ENCODE peak calls at places on chromosomes 13 and 19, in nine cellular contexts. S, F, R, Q, W, L, B, Y and M are unnamed samples.

GRCh38 chr19:3314962-3315675 is 51.3 kb upstream of the NFIC start:
- DNase-seq in B (no peak), W (no peak), F (no peak), S (no peak), L (no peak), Y (no peak), Q (no peak), R (no peak), M (no peak)

GRCh38 chr13:32056316-32056715 is 24.7 kb downstream of the FRY start:
- DNase-seq in B (no peak), Y (no peak), L (no peak), F (no peak), R (no peak), S (no peak), W (no peak), Q (no peak), M (no peak)

GRCh38 chr13:61592489-61592888 is 176.8 kb upstream of the PCDH20 start:
- DNase-seq in S (no peak), W (peak), B (no peak), Y (no peak), R (no peak), Q (no peak), L (no peak), F (no peak), M (no peak)

GRCh38 chr13:105847532-105848295 is 687.7 kb downstream of the EFNB2 start:
- DNase-seq in R (no peak), Y (no peak), W (no peak), L (no peak), F (no peak), Q (no peak), B (no peak), S (no peak), M (no peak)

GRCh38 chr13:111247552-111247951 is 72.9 kb upstream of the TEX29 start:
- DNase-seq in Q (no peak), Y (no peak), B (no peak), W (no peak), L (no peak), R (no peak), S (peak), F (no peak), M (peak)

GRCh38 chr13:42832341-42833153 is 51.2 kb downstream of the FAM216B start:
- DNase-seq in Y (peak), W (no peak), L (no peak), B (peak), F (no peak), R (peak), Q (no peak), S (no peak), M (peak)

GRCh38 chr13:50731400-50731799 is 112.1 kb downstream of the DLEU7 start:
- DNase-seq in F (no peak), B (peak), Y (peak), W (no peak), R (no peak), S (no peak), L (no peak), Q (no peak), M (no peak)

GRCh38 chr13:46751811-46752635 is 44.9 kb downstream of the ESD start:
- DNase-seq in W (no peak), L (no peak), Q (no peak), F (no peak), Y (peak), R (peak), S (no peak), B (peak), M (no peak)

GRCh38 chr19:6138511-6138910 is 3.0 kb downstream of the ACSBG2 start:
- DNase-seq in R (no peak), Y (no peak), S (no peak), W (no peak), L (no peak), Q (no peak), F (no peak), B (no peak), M (no peak)

GRCh38 chr13:107730835-107731234 is 484.5 kb downstream of the LIG4 start:
- DNase-seq in W (no peak), L (no peak), Y (peak), R (no peak), Q (no peak), F (no peak), S (no peak), B (no peak), M (no peak)

GRCh38 chr19:7605490-7606222 is 10.0 kb downstream of the CAMSAP3 start:
- DNase-seq in R (no peak), B (no peak), Q (no peak), Y (no peak), L (no peak), S (no peak), W (peak), F (peak), M (peak)

GRCh38 chr13:75308222-75308621 is 173.7 kb downstream of the TBC1D4 start:
- DNase-seq in Q (no peak), R (no peak), L (no peak), B (no peak), W (no peak), F (no peak), S (no peak), Y (no peak), M (no peak)

GRCh38 chr19:1237754-1238372 is at the start of gene CBARP:
- DNase-seq in W (no peak), F (no peak), S (no peak), L (no peak), R (no peak), B (no peak), Q (peak), Y (no peak), M (peak)

GRCh38 chr19:54162241-54162805 is 2.8 kb upstream of the LENG1 start:
- DNase-seq in B (peak), R (peak), W (peak), Q (peak), F (no peak), Y (no peak), L (peak), S (peak), M (peak)

GRCh38 chr13:26557393-26558073 is at the start of gene WASF3:
- DNase-seq in Y (peak), W (peak), L (peak), F (peak), B (peak), R (peak), S (peak), Q (peak), M (no peak)

GRCh38 chr13:48431987-48432615 is 19.2 kb upstream of the LPAR6 start:
- DNase-seq in R (no peak), Y (no peak), L (no peak), S (no peak), W (no peak), Q (no peak), F (no peak), B (peak), M (no peak)

GRCh38 chr19:56637976-56638555 is 4.9 kb upstream of the SMIM17 start:
- DNase-seq in R (peak), L (peak), S (no peak), Q (peak), B (peak), F (peak), W (peak), Y (peak), M (peak)

DNA sequence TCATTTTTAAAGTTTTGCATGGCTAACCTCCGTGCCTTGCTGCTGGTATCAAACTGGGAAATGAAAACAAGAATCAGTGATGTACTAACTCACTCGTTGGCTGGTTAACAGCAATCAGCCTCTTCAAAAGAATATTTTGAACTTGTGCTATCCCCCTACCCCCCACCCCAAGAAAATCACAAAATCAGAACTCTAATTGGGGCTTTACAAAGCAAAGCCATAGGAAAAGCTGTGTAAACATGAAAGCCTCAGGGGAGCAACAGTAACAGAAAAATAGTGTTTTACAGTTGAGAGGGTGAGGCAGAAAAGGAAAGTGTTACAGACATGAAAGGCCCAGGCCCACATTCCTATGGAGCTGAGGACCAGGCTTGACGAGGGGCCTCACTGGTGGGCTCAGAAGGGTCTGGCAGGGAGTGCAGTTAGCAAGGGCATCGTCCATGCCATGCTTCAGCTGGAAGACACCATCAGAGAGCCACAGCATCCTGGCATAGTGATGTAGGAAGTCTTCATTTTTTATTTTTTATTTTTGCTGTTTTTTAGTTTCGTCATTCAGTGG is 217.6 kb downstream of the PCCA start:
- DNase-seq in S (no peak), L (no peak), R (no peak), B (no peak), Q (no peak), Y (no peak), F (no peak), W (no peak), M (no peak)
- H3K4me3 ChIP-seq in S (no peak), L (no peak), R (no peak), B (no peak), Q (no peak), Y (no peak), F (no peak), W (no peak), M (no peak)

DNA sequence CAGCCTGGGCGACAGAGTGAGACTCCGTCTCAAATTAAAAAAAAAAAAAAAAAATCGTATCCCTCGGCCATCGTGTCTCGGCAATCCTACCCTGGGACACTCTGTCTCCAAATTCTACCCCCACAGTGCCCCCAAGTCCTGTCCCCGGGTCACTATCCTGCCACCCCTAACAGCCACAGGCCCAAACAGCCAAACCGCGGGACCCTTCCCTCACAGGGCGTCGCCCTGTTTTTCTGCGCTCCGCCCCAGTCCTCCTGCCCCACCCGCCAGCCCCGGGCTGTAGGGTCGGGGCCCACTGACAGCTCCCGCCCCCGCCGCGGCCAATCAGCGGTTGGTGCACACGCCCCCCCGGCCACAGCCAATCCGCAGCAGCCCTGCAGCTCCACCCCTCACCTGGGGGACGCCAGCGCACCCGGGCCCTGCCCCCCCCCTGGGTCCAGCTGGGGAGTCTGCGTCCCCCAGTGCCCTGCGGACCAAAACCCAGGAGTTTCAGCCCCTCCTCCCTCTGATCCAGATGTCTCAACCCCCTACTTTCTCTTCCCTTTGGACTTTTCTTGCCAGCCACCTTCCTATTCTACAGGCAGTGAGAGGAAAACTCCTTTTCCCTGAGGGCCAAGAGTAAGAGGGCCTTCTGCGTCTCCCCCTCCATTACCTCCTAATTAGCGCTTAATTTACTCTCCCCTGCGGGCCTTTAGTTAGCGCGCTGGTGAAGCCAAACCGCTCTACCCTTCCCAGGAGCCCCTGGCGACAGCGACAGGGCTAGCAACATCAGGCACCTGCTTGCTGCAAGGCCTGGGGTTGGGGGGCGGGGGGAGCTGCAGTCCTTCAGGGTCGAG is 1.5 kb upstream of the BCAT2 start:
- DNase-seq in F (no peak), Y (no peak), W (peak), L (peak), R (peak), B (peak), S (peak), Q (peak), M (peak)
- H3K4me3 ChIP-seq in F (no peak), Y (peak), W (no peak), L (peak), R (no peak), B (peak), S (peak), Q (peak), M (peak)

GRCh38 chr19:45814851-45815481 is at the start of gene RSPH6A:
- DNase-seq in S (no peak), R (no peak), W (peak), Q (no peak), F (no peak), Y (no peak), L (no peak), B (no peak), M (no peak)

GRCh38 chr19:45817010-45817724 is 2.1 kb upstream of the RSPH6A start:
- DNase-seq in B (peak), W (peak), F (peak), Y (peak), S (peak), R (peak), Q (peak), L (peak), M (peak)

GRCh38 chr19:45816236-45817009 is 1.3 kb upstream of the RSPH6A start:
- DNase-seq in W (no peak), S (no peak), B (no peak), L (no peak), Y (no peak), Q (no peak), F (no peak), R (no peak), M (no peak)

GRCh38 chr19:45814166-45814780 is 835 bp downstream of the RSPH6A start:
- DNase-seq in Q (no peak), S (no peak), L (no peak), R (no peak), W (no peak), B (no peak), Y (no peak), F (no peak), M (no peak)

GRCh38 chr19:45815501-45816216 is 551 bp upstream of the RSPH6A start:
- DNase-seq in Q (no peak), S (no peak), Y (no peak), F (peak), L (no peak), W (peak), B (no peak), R (no peak), M (no peak)
- H3K4me3 ChIP-seq in Q (peak), S (peak), Y (no peak), F (peak), L (peak), W (peak), B (no peak), R (peak), M (no peak)

GRCh38 chr19:15200575-15201364 is at the start of gene NOTCH3:
- DNase-seq in S (no peak), F (no peak), Y (no peak), R (no peak), Q (no peak), W (peak), B (no peak), L (no peak), M (peak)
- H3K4me3 ChIP-seq in S (peak), F (peak), Y (peak), R (peak), Q (peak), W (peak), B (peak), L (peak), M (peak)